ENCODE peak calls at places on chromosome 15, in five cellular contexts. One of them, this sample, is unnamed.

GRCh38 chr15:81074773-81075172 is 59.3 kb upstream of the CFAP161 start:
- DNase-seq in fibroblast of pulmonary artery: no peak
- DNase-seq in A549: no peak
- DNase-seq in astrocyte of the cerebellum: no peak
- DNase-seq in H1: no peak
- DNase-seq in this sample: no peak

GRCh38 chr15:39881790-39882189 is 38.3 kb downstream of the GPR176 start:
- DNase-seq in fibroblast of pulmonary artery: peak; percentile 48
- DNase-seq in A549: no peak
- DNase-seq in astrocyte of the cerebellum: no peak
- DNase-seq in H1: no peak
- DNase-seq in this sample: no peak

GRCh38 chr15:57862761-57863160 is 156.2 kb downstream of the POLR2M start:
- DNase-seq in fibroblast of pulmonary artery: no peak
- DNase-seq in A549: no peak
- DNase-seq in astrocyte of the cerebellum: no peak
- DNase-seq in H1: no peak
- DNase-seq in this sample: no peak

GRCh38 chr15:56894601-56895000 is 23.8 kb upstream of the TCF12 start:
- DNase-seq in fibroblast of pulmonary artery: no peak
- DNase-seq in A549: no peak
- DNase-seq in astrocyte of the cerebellum: no peak
- DNase-seq in H1: no peak
- DNase-seq in this sample: no peak

GRCh38 chr15:68557469-68558317 is 21.1 kb upstream of the CORO2B start:
- DNase-seq in fibroblast of pulmonary artery: no peak
- DNase-seq in A549: no peak
- DNase-seq in astrocyte of the cerebellum: no peak
- DNase-seq in H1: no peak
- DNase-seq in this sample: no peak

GRCh38 chr15:79923515-79924169 is 26.8 kb upstream of the MTHFS start:
- DNase-seq in fibroblast of pulmonary artery: peak; percentile 95
- DNase-seq in A549: peak; percentile 99
- DNase-seq in astrocyte of the cerebellum: peak; percentile 86
- DNase-seq in H1: peak; percentile 99
- DNase-seq in this sample: peak; percentile 95

GRCh38 chr15:38690737-38691332 is 126.2 kb upstream of the RASGRP1 start:
- DNase-seq in fibroblast of pulmonary artery: peak; percentile 84
- DNase-seq in A549: peak; percentile 68
- DNase-seq in astrocyte of the cerebellum: peak; percentile 65
- DNase-seq in H1: peak; percentile 46
- DNase-seq in this sample: peak; percentile 58

GRCh38 chr15:80059786-80060489 is 462 bp downstream of the ZFAND6 start:
- DNase-seq in fibroblast of pulmonary artery: peak; percentile 22
- DNase-seq in A549: peak; percentile 62
- DNase-seq in astrocyte of the cerebellum: no peak
- DNase-seq in H1: peak; percentile 27
- DNase-seq in this sample: no peak

GRCh38 chr15:47796339-47796738 is 79.0 kb downstream of the SEMA6D start:
- DNase-seq in fibroblast of pulmonary artery: no peak
- DNase-seq in A549: no peak
- DNase-seq in astrocyte of the cerebellum: no peak
- DNase-seq in H1: no peak
- DNase-seq in this sample: no peak

GRCh38 chr15:86432861-86433260 is 353.2 kb downstream of the AGBL1 start:
- DNase-seq in fibroblast of pulmonary artery: no peak
- DNase-seq in A549: no peak
- DNase-seq in astrocyte of the cerebellum: no peak
- DNase-seq in H1: no peak
- DNase-seq in this sample: no peak

GRCh38 chr15:56016281-56016680 is 22.9 kb upstream of the NEDD4 start:
- DNase-seq in fibroblast of pulmonary artery: no peak
- DNase-seq in A549: no peak
- DNase-seq in astrocyte of the cerebellum: no peak
- DNase-seq in H1: no peak
- DNase-seq in this sample: no peak

GRCh38 chr15:65595960-65596359 is 15.0 kb downstream of the INTS14 start:
- DNase-seq in fibroblast of pulmonary artery: peak; percentile 27
- DNase-seq in A549: peak; percentile 53
- DNase-seq in astrocyte of the cerebellum: no peak
- DNase-seq in H1: no peak
- DNase-seq in this sample: no peak

GRCh38 chr15:59306520-59307163 is 66.0 kb downstream of the MYO1E start:
- DNase-seq in fibroblast of pulmonary artery: peak; percentile 80
- DNase-seq in A549: peak; percentile 65
- DNase-seq in astrocyte of the cerebellum: no peak
- DNase-seq in H1: no peak
- DNase-seq in this sample: no peak

GRCh38 chr15:89615135-89615534 is 39.9 kb downstream of the TICRR start:
- DNase-seq in fibroblast of pulmonary artery: no peak
- DNase-seq in A549: no peak
- DNase-seq in astrocyte of the cerebellum: no peak
- DNase-seq in H1: no peak
- DNase-seq in this sample: no peak

GRCh38 chr15:23686466-23687142 is 501 bp downstream of the NDN start:
- DNase-seq in fibroblast of pulmonary artery: peak; percentile 12
- DNase-seq in A549: no peak
- DNase-seq in astrocyte of the cerebellum: no peak
- DNase-seq in H1: no peak
- DNase-seq in this sample: no peak

GRCh38 chr15:53454843-53455721 is 304.4 kb downstream of the WDR72 start:
- DNase-seq in fibroblast of pulmonary artery: no peak
- DNase-seq in A549: peak; percentile 92
- DNase-seq in astrocyte of the cerebellum: no peak
- DNase-seq in H1: no peak
- DNase-seq in this sample: no peak

GRCh38 chr15:41971893-41972340 is 440 bp downstream of the EHD4 start:
- DNase-seq in fibroblast of pulmonary artery: no peak
- DNase-seq in A549: no peak
- DNase-seq in astrocyte of the cerebellum: no peak
- DNase-seq in H1: no peak
- DNase-seq in this sample: no peak

GRCh38 chr15:36483409-36483808 is 96.0 kb upstream of the CDIN1 start:
- DNase-seq in fibroblast of pulmonary artery: no peak
- DNase-seq in A549: no peak
- DNase-seq in astrocyte of the cerebellum: no peak
- DNase-seq in H1: no peak
- DNase-seq in this sample: no peak

GRCh38 chr15:90970274-90970673 is 15.6 kb downstream of the RCCD1 start:
- DNase-seq in fibroblast of pulmonary artery: no peak
- DNase-seq in A549: no peak
- DNase-seq in astrocyte of the cerebellum: no peak
- DNase-seq in H1: no peak
- DNase-seq in this sample: no peak

GRCh38 chr15:73019733-73020132 is 32.5 kb upstream of the NEO1 start:
- DNase-seq in fibroblast of pulmonary artery: no peak
- DNase-seq in A549: no peak
- DNase-seq in astrocyte of the cerebellum: no peak
- DNase-seq in H1: no peak
- DNase-seq in this sample: no peak

GRCh38 chr15:63503739-63504246 is 600 bp upstream of the USP3 start:
- DNase-seq in fibroblast of pulmonary artery: peak; percentile 90
- DNase-seq in A549: peak; percentile 93
- DNase-seq in astrocyte of the cerebellum: no peak
- DNase-seq in H1: no peak
- DNase-seq in this sample: no peak

GRCh38 chr15:74343127-74343796 is 24.2 kb downstream of the CYP11A1 start:
- DNase-seq in fibroblast of pulmonary artery: no peak
- DNase-seq in A549: no peak
- DNase-seq in astrocyte of the cerebellum: no peak
- DNase-seq in H1: no peak
- DNase-seq in this sample: no peak

GRCh38 chr15:74314897-74315438 is 52.5 kb downstream of the CYP11A1 start:
- DNase-seq in fibroblast of pulmonary artery: no peak
- DNase-seq in A549: no peak
- DNase-seq in astrocyte of the cerebellum: peak; percentile 41
- DNase-seq in H1: no peak
- DNase-seq in this sample: no peak

GRCh38 chr15:40050788-40051615 is 12.0 kb upstream of the SRP14 start:
- DNase-seq in fibroblast of pulmonary artery: no peak
- DNase-seq in A549: peak; percentile 31
- DNase-seq in astrocyte of the cerebellum: no peak
- DNase-seq in H1: no peak
- DNase-seq in this sample: no peak

GRCh38 chr15:88605507-88606436 is 15.4 kb upstream of the AEN start:
- DNase-seq in fibroblast of pulmonary artery: peak; percentile 47
- DNase-seq in A549: no peak
- DNase-seq in astrocyte of the cerebellum: no peak
- DNase-seq in H1: no peak
- DNase-seq in this sample: no peak

GRCh38 chr15:68484696-68485400 is 52.9 kb upstream of the ITGA11 start:
- DNase-seq in fibroblast of pulmonary artery: peak; percentile 53
- DNase-seq in A549: no peak
- DNase-seq in astrocyte of the cerebellum: peak; percentile 60
- DNase-seq in H1: no peak
- DNase-seq in this sample: no peak

GRCh38 chr15:91021516-91022074 is 799 bp downstream of the VPS33B start:
- DNase-seq in fibroblast of pulmonary artery: no peak
- DNase-seq in A549: no peak
- DNase-seq in astrocyte of the cerebellum: no peak
- DNase-seq in H1: no peak
- DNase-seq in this sample: no peak

GRCh38 chr15:88400591-88400990 is 66.6 kb downstream of the MRPL46 start:
- DNase-seq in fibroblast of pulmonary artery: no peak
- DNase-seq in A549: no peak
- DNase-seq in astrocyte of the cerebellum: no peak
- DNase-seq in H1: no peak
- DNase-seq in this sample: no peak

GRCh38 chr15:81091889-81092558 is 42.0 kb upstream of the CFAP161 start:
- DNase-seq in fibroblast of pulmonary artery: peak; percentile 81
- DNase-seq in A549: peak; percentile 34
- DNase-seq in astrocyte of the cerebellum: peak; percentile 79
- DNase-seq in H1: no peak
- DNase-seq in this sample: no peak

GRCh38 chr15:74422723-74423442 is 10.9 kb downstream of the SEMA7A start:
- DNase-seq in fibroblast of pulmonary artery: peak; percentile 39
- DNase-seq in A549: peak; percentile 27
- DNase-seq in astrocyte of the cerebellum: no peak
- DNase-seq in H1: peak; percentile 70
- DNase-seq in this sample: no peak

GRCh38 chr15:81157939-81158223 is 23.8 kb downstream of the CFAP161 start:
- DNase-seq in fibroblast of pulmonary artery: no peak
- DNase-seq in A549: no peak
- DNase-seq in astrocyte of the cerebellum: no peak
- DNase-seq in H1: no peak
- DNase-seq in this sample: no peak

GRCh38 chr15:29476503-29477080 is 207.0 kb upstream of the NSMCE3 start:
- DNase-seq in fibroblast of pulmonary artery: no peak
- DNase-seq in A549: no peak
- DNase-seq in astrocyte of the cerebellum: no peak
- DNase-seq in H1: no peak
- DNase-seq in this sample: no peak

GRCh38 chr15:59017459-59017858 is 30.0 kb downstream of the RNF111 start:
- DNase-seq in fibroblast of pulmonary artery: no peak
- DNase-seq in A549: no peak
- DNase-seq in astrocyte of the cerebellum: no peak
- DNase-seq in H1: no peak
- DNase-seq in this sample: no peak

GRCh38 chr15:83734487-83734886 is 80.6 kb downstream of the ADAMTSL3 start:
- DNase-seq in fibroblast of pulmonary artery: peak; percentile 38
- DNase-seq in A549: no peak
- DNase-seq in astrocyte of the cerebellum: no peak
- DNase-seq in H1: no peak
- DNase-seq in this sample: no peak
- TF ChIP-seq CTCF in fibroblast of pulmonary artery: peak; percentile 47
- TF ChIP-seq CTCF in A549: no peak
- TF ChIP-seq CTCF in astrocyte of the cerebellum: no peak
- TF ChIP-seq CTCF in H1: peak; percentile 46
- TF ChIP-seq CTCF in this sample: peak; percentile 46

GRCh38 chr15:95912728-95913127 is 417.8 kb upstream of the NR2F2 start:
- DNase-seq in fibroblast of pulmonary artery: no peak
- DNase-seq in A549: no peak
- DNase-seq in astrocyte of the cerebellum: no peak
- DNase-seq in H1: no peak
- DNase-seq in this sample: no peak

GRCh38 chr15:95910643-95911212 is 419.8 kb upstream of the NR2F2 start:
- DNase-seq in fibroblast of pulmonary artery: no peak
- DNase-seq in A549: no peak
- DNase-seq in astrocyte of the cerebellum: no peak
- DNase-seq in H1: peak; percentile 62
- DNase-seq in this sample: no peak

GRCh38 chr15:95912280-95912625 is 418.2 kb upstream of the NR2F2 start:
- DNase-seq in fibroblast of pulmonary artery: no peak
- DNase-seq in A549: no peak
- DNase-seq in astrocyte of the cerebellum: no peak
- DNase-seq in H1: no peak
- DNase-seq in this sample: no peak

GRCh38 chr15:95916568-95916967 is 413.9 kb upstream of the NR2F2 start:
- DNase-seq in fibroblast of pulmonary artery: no peak
- DNase-seq in A549: no peak
- DNase-seq in astrocyte of the cerebellum: no peak
- DNase-seq in H1: no peak
- DNase-seq in this sample: no peak

GRCh38 chr15:95911570-95912279 is 418.8 kb upstream of the NR2F2 start:
- DNase-seq in fibroblast of pulmonary artery: no peak
- DNase-seq in A549: no peak
- DNase-seq in astrocyte of the cerebellum: no peak
- DNase-seq in H1: no peak
- DNase-seq in this sample: no peak
- H3K4me3 ChIP-seq in fibroblast of pulmonary artery: no peak overlapping the region
- H3K4me3 ChIP-seq in A549: no peak overlapping the region
- H3K4me3 ChIP-seq in astrocyte of the cerebellum: no peak overlapping the region
- H3K4me3 ChIP-seq in H1: no peak overlapping the region
- H3K4me3 ChIP-seq in this sample: no peak overlapping the region

GRCh38 chr15:50149090-50149489 is 30.1 kb upstream of the ATP8B4 start:
- DNase-seq in fibroblast of pulmonary artery: no peak
- DNase-seq in A549: no peak
- DNase-seq in astrocyte of the cerebellum: no peak
- DNase-seq in H1: no peak
- DNase-seq in this sample: peak; percentile 84

GRCh38 chr15:50146661-50147060 is 27.6 kb upstream of the ATP8B4 start:
- DNase-seq in fibroblast of pulmonary artery: no peak
- DNase-seq in A549: no peak
- DNase-seq in astrocyte of the cerebellum: no peak
- DNase-seq in H1: no peak
- DNase-seq in this sample: no peak

GRCh38 chr15:50150349-50150748 is 31.3 kb upstream of the ATP8B4 start:
- DNase-seq in fibroblast of pulmonary artery: no peak
- DNase-seq in A549: no peak
- DNase-seq in astrocyte of the cerebellum: no peak
- DNase-seq in H1: no peak
- DNase-seq in this sample: no peak

GRCh38 chr15:50150851-50151250 is 31.1 kb upstream of the SLC27A2 start:
- DNase-seq in fibroblast of pulmonary artery: no peak
- DNase-seq in A549: no peak
- DNase-seq in astrocyte of the cerebellum: no peak
- DNase-seq in H1: no peak
- DNase-seq in this sample: no peak

GRCh38 chr15:50148362-50148963 is 29.4 kb upstream of the ATP8B4 start:
- DNase-seq in fibroblast of pulmonary artery: peak; percentile 81
- DNase-seq in A549: peak; percentile 91
- DNase-seq in astrocyte of the cerebellum: peak; percentile 65
- DNase-seq in H1: peak; percentile 7
- DNase-seq in this sample: peak; percentile 70
- TF ChIP-seq CTCF in fibroblast of pulmonary artery: peak; percentile 78
- TF ChIP-seq CTCF in A549: peak; percentile 96
- TF ChIP-seq CTCF in astrocyte of the cerebellum: peak; percentile 91
- TF ChIP-seq CTCF in H1: peak; percentile 77
- TF ChIP-seq CTCF in this sample: peak; percentile 88

GRCh38 chr15:70795311-70795665 is 31.9 kb upstream of the UACA start:
- DNase-seq in fibroblast of pulmonary artery: peak; percentile 91
- DNase-seq in A549: peak; percentile 85
- DNase-seq in astrocyte of the cerebellum: peak; percentile 87
- DNase-seq in H1: no peak
- DNase-seq in this sample: no peak
- H3K4me3 ChIP-seq in fibroblast of pulmonary artery: no peak overlapping the region
- H3K4me3 ChIP-seq in A549: peak overlapping the region; percentile 11
- H3K4me3 ChIP-seq in astrocyte of the cerebellum: no peak overlapping the region
- H3K4me3 ChIP-seq in H1: no peak overlapping the region
- H3K4me3 ChIP-seq in this sample: no peak overlapping the region